ENCODE peak calls at places on chromosomes 12 and 14, in four cellular contexts. One of them, this sample, is unnamed.

GRCh38 chr14:99215277-99215676 is 56.7 kb downstream of the BCL11B start:
- DNase-seq in astrocyte of the cerebellum: peak
- DNase-seq in fibroblast of lung: peak
- DNase-seq in CD4-positive, alpha-beta T cell: no peak
- DNase-seq in this sample: no peak

GRCh38 chr12:56152756-56153137 is 360 bp downstream of the MYL6B start:
- DNase-seq in astrocyte of the cerebellum: no peak
- DNase-seq in fibroblast of lung: no peak
- DNase-seq in CD4-positive, alpha-beta T cell: no peak
- DNase-seq in this sample: no peak

GRCh38 chr12:22100952-22101748 is 55.1 kb downstream of the CMAS start:
- DNase-seq in astrocyte of the cerebellum: peak
- DNase-seq in fibroblast of lung: peak
- DNase-seq in CD4-positive, alpha-beta T cell: no peak
- DNase-seq in this sample: peak

GRCh38 chr12:44584625-44585024 is 291.5 kb downstream of the NELL2 start:
- DNase-seq in astrocyte of the cerebellum: no peak
- DNase-seq in fibroblast of lung: no peak
- DNase-seq in CD4-positive, alpha-beta T cell: no peak
- DNase-seq in this sample: no peak

GRCh38 chr12:28497889-28498411 is 307.7 kb downstream of the CCDC91 start:
- DNase-seq in astrocyte of the cerebellum: peak
- DNase-seq in fibroblast of lung: peak
- DNase-seq in CD4-positive, alpha-beta T cell: no peak
- DNase-seq in this sample: no peak

GRCh38 chr14:77641534-77642341 is 25.3 kb upstream of the SPTLC2 start:
- DNase-seq in astrocyte of the cerebellum: no peak
- DNase-seq in fibroblast of lung: peak
- DNase-seq in CD4-positive, alpha-beta T cell: peak
- DNase-seq in this sample: no peak

GRCh38 chr12:131852551-131853299 is 24.5 kb downstream of the MMP17 start:
- DNase-seq in astrocyte of the cerebellum: no peak
- DNase-seq in fibroblast of lung: peak
- DNase-seq in CD4-positive, alpha-beta T cell: no peak
- DNase-seq in this sample: no peak

GRCh38 chr14:105247715-105248367 is 492 bp upstream of the BTBD6 start:
- DNase-seq in astrocyte of the cerebellum: no peak
- DNase-seq in fibroblast of lung: no peak
- DNase-seq in CD4-positive, alpha-beta T cell: no peak
- DNase-seq in this sample: no peak

GRCh38 chr12:107660230-107660629 is 25.4 kb upstream of the PWP1 start:
- DNase-seq in astrocyte of the cerebellum: no peak
- DNase-seq in fibroblast of lung: no peak
- DNase-seq in CD4-positive, alpha-beta T cell: no peak
- DNase-seq in this sample: no peak

GRCh38 chr12:46661161-46661845 is 164.5 kb downstream of the SLC38A4 start:
- DNase-seq in astrocyte of the cerebellum: peak
- DNase-seq in fibroblast of lung: peak
- DNase-seq in CD4-positive, alpha-beta T cell: no peak
- DNase-seq in this sample: no peak

GRCh38 chr12:1932264-1932777 is 13.9 kb upstream of the CACNA2D4 start:
- DNase-seq in astrocyte of the cerebellum: peak
- DNase-seq in fibroblast of lung: peak
- DNase-seq in CD4-positive, alpha-beta T cell: no peak
- DNase-seq in this sample: no peak

GRCh38 chr14:60563113-60563512 is 54.2 kb downstream of the SIX6 start:
- DNase-seq in astrocyte of the cerebellum: peak
- DNase-seq in fibroblast of lung: peak
- DNase-seq in CD4-positive, alpha-beta T cell: no peak
- DNase-seq in this sample: no peak

GRCh38 chr14:60565211-60565610 is 56.3 kb downstream of the SIX6 start:
- DNase-seq in astrocyte of the cerebellum: peak
- DNase-seq in fibroblast of lung: peak
- DNase-seq in CD4-positive, alpha-beta T cell: no peak
- DNase-seq in this sample: no peak

GRCh38 chr14:60561845-60562746 is 53.1 kb downstream of the SIX6 start:
- DNase-seq in astrocyte of the cerebellum: peak
- DNase-seq in fibroblast of lung: peak
- DNase-seq in CD4-positive, alpha-beta T cell: no peak
- DNase-seq in this sample: peak
- TF ChIP-seq CTCF in astrocyte of the cerebellum: peak
- TF ChIP-seq CTCF in fibroblast of lung: peak
- TF ChIP-seq CTCF in CD4-positive, alpha-beta T cell: no peak
- TF ChIP-seq CTCF in this sample: peak

GRCh38 chr12:91267039-91267438 is 84.4 kb upstream of the DCN start:
- DNase-seq in astrocyte of the cerebellum: no peak
- DNase-seq in fibroblast of lung: no peak
- DNase-seq in CD4-positive, alpha-beta T cell: no peak
- DNase-seq in this sample: no peak
- TF ChIP-seq CTCF in astrocyte of the cerebellum: no peak
- TF ChIP-seq CTCF in fibroblast of lung: no peak
- TF ChIP-seq CTCF in CD4-positive, alpha-beta T cell: no peak
- TF ChIP-seq CTCF in this sample: no peak

GRCh38 chr14:100645200-100645985 is 58.2 kb upstream of the BEGAIN start:
- DNase-seq in astrocyte of the cerebellum: peak
- DNase-seq in fibroblast of lung: peak
- DNase-seq in CD4-positive, alpha-beta T cell: peak
- DNase-seq in this sample: peak

GRCh38 chr14:100644784-100645183 is 57.6 kb upstream of the BEGAIN start:
- DNase-seq in astrocyte of the cerebellum: no peak
- DNase-seq in fibroblast of lung: no peak
- DNase-seq in CD4-positive, alpha-beta T cell: no peak
- DNase-seq in this sample: no peak

GRCh38 chr14:100648474-100649172 is 61.4 kb upstream of the BEGAIN start:
- DNase-seq in astrocyte of the cerebellum: no peak
- DNase-seq in fibroblast of lung: no peak
- DNase-seq in CD4-positive, alpha-beta T cell: no peak
- DNase-seq in this sample: no peak

GRCh38 chr14:100644383-100644782 is 57.2 kb upstream of the BEGAIN start:
- DNase-seq in astrocyte of the cerebellum: no peak
- DNase-seq in fibroblast of lung: no peak
- DNase-seq in CD4-positive, alpha-beta T cell: no peak
- DNase-seq in this sample: no peak

GRCh38 chr14:100645986-100646314 is 58.7 kb upstream of the BEGAIN start:
- DNase-seq in astrocyte of the cerebellum: no peak
- DNase-seq in fibroblast of lung: no peak
- DNase-seq in CD4-positive, alpha-beta T cell: no peak
- DNase-seq in this sample: no peak
- TF ChIP-seq CTCF in astrocyte of the cerebellum: no peak
- TF ChIP-seq CTCF in fibroblast of lung: no peak
- TF ChIP-seq CTCF in CD4-positive, alpha-beta T cell: peak
- TF ChIP-seq CTCF in this sample: peak

GRCh38 chr12:122500685-122501488 is at the start of gene ZCCHC8:
- DNase-seq in astrocyte of the cerebellum: peak
- DNase-seq in fibroblast of lung: peak
- DNase-seq in CD4-positive, alpha-beta T cell: peak
- DNase-seq in this sample: peak
- TF ChIP-seq CTCF in astrocyte of the cerebellum: no peak
- TF ChIP-seq CTCF in fibroblast of lung: no peak
- TF ChIP-seq CTCF in CD4-positive, alpha-beta T cell: no peak
- TF ChIP-seq CTCF in this sample: peak

GRCh38 chr14:26004342-26004741 is 593.5 kb downstream of the NOVA1 start:
- DNase-seq in astrocyte of the cerebellum: no peak
- DNase-seq in fibroblast of lung: no peak
- DNase-seq in CD4-positive, alpha-beta T cell: no peak
- DNase-seq in this sample: no peak

GRCh38 chr14:26008290-26008689 is 589.5 kb downstream of the NOVA1 start:
- DNase-seq in astrocyte of the cerebellum: no peak
- DNase-seq in fibroblast of lung: no peak
- DNase-seq in CD4-positive, alpha-beta T cell: no peak
- DNase-seq in this sample: no peak
- TF ChIP-seq CTCF in astrocyte of the cerebellum: no peak
- TF ChIP-seq CTCF in fibroblast of lung: no peak
- TF ChIP-seq CTCF in CD4-positive, alpha-beta T cell: no peak
- TF ChIP-seq CTCF in this sample: peak

DNA sequence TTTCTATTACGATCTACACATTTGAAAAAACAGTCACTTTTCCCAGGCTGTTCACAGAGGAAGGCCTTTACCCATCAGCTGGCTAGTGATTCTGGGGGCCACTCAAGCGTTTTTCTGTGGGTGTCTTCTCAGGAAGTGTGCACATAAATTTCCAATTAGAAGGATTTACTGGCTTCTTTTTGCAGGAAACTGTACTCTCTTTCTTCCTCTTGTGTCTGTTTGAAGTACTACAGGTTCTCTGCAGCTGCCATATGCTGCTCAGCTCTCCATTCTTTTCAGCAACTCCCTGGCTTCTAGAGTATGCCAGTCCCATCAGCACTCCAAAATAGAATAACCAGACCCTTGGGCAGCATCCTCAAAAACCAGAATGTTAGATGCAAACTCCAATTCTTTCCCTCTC is 110.4 kb upstream of the NAV3 start:
- DNase-seq in astrocyte of the cerebellum: no peak
- DNase-seq in fibroblast of lung: no peak
- DNase-seq in CD4-positive, alpha-beta T cell: no peak
- DNase-seq in this sample: no peak
- TF ChIP-seq CTCF in astrocyte of the cerebellum: peak
- TF ChIP-seq CTCF in fibroblast of lung: no peak
- TF ChIP-seq CTCF in CD4-positive, alpha-beta T cell: no peak
- TF ChIP-seq CTCF in this sample: peak